ENCODE peak calls at places on chromosomes 4 and X, in five cellular contexts. One of them, this sample, is unnamed.

GRCh38 chr4:66662620-66663019 is 882.7 kb downstream of the CENPC start:
- DNase-seq in GDM1: no peak
- DNase-seq in activated T-helper 9 cell treated with anti-CD3 and anti-CD28 coated beads, Interleukin-2, amount 50 U/mL, for 16 hours: no peak
- DNase-seq in aorta: no peak
- DNase-seq in MCF 10A: no peak
- DNase-seq in this sample: no peak

GRCh38 chr4:8177544-8177943 is 18.9 kb upstream of the ABLIM2 start:
- DNase-seq in GDM1: no peak
- DNase-seq in activated T-helper 9 cell treated with anti-CD3 and anti-CD28 coated beads, Interleukin-2, amount 50 U/mL, for 16 hours: no peak
- DNase-seq in aorta: no peak
- DNase-seq in MCF 10A: no peak
- DNase-seq in this sample: no peak

GRCh38 chrX:141221611-141222010 is 20.7 kb downstream of the SPANXC start:
- DNase-seq in GDM1: no peak
- DNase-seq in activated T-helper 9 cell treated with anti-CD3 and anti-CD28 coated beads, Interleukin-2, amount 50 U/mL, for 16 hours: no peak
- DNase-seq in aorta: no peak
- DNase-seq in MCF 10A: no peak
- DNase-seq in this sample: peak; percentile 5

GRCh38 chrX:106612403-106612789 is 618 bp downstream of the RADX start:
- DNase-seq in GDM1: no peak
- DNase-seq in activated T-helper 9 cell treated with anti-CD3 and anti-CD28 coated beads, Interleukin-2, amount 50 U/mL, for 16 hours: no peak
- DNase-seq in aorta: no peak
- DNase-seq in MCF 10A: peak; percentile 31
- DNase-seq in this sample: peak; percentile 5

GRCh38 chr4:161376275-161376674 is 787.5 kb downstream of the FSTL5 start:
- DNase-seq in GDM1: no peak
- DNase-seq in activated T-helper 9 cell treated with anti-CD3 and anti-CD28 coated beads, Interleukin-2, amount 50 U/mL, for 16 hours: no peak
- DNase-seq in aorta: no peak
- DNase-seq in MCF 10A: peak; percentile 71
- DNase-seq in this sample: no peak

GRCh38 chr4:7193040-7193958 is 961 bp downstream of the SORCS2 start:
- DNase-seq in GDM1: no peak
- DNase-seq in activated T-helper 9 cell treated with anti-CD3 and anti-CD28 coated beads, Interleukin-2, amount 50 U/mL, for 16 hours: no peak
- DNase-seq in aorta: peak; percentile 47
- DNase-seq in MCF 10A: no peak
- DNase-seq in this sample: peak; percentile 41

GRCh38 chr4:7810792-7811535 is 128.7 kb downstream of the AFAP1 start:
- DNase-seq in GDM1: no peak
- DNase-seq in activated T-helper 9 cell treated with anti-CD3 and anti-CD28 coated beads, Interleukin-2, amount 50 U/mL, for 16 hours: no peak
- DNase-seq in aorta: no peak
- DNase-seq in MCF 10A: no peak
- DNase-seq in this sample: no peak

GRCh38 chr4:6909970-6910339 is 329 bp downstream of the TBC1D14 start:
- DNase-seq in GDM1: no peak
- DNase-seq in activated T-helper 9 cell treated with anti-CD3 and anti-CD28 coated beads, Interleukin-2, amount 50 U/mL, for 16 hours: no peak
- DNase-seq in aorta: no peak
- DNase-seq in MCF 10A: no peak
- DNase-seq in this sample: no peak

GRCh38 chr4:74018116-74018515 is 19.6 kb upstream of the CXCL5 start:
- DNase-seq in GDM1: no peak
- DNase-seq in activated T-helper 9 cell treated with anti-CD3 and anti-CD28 coated beads, Interleukin-2, amount 50 U/mL, for 16 hours: no peak
- DNase-seq in aorta: no peak
- DNase-seq in MCF 10A: no peak
- DNase-seq in this sample: no peak